ENCODE peak calls at places on chromosomes 1 and 21, in six cellular contexts. W, C, H, T, D and L are unnamed samples.

GRCh38 chr1:171877711-171878110 is 36.4 kb downstream of the DNM3 start:
- DNase-seq in W (no peak), D (no peak), T (no peak), H (no peak), C (no peak), L (no peak)

GRCh38 chr1:214019499-214019898 is 31.7 kb downstream of the PROX1 start:
- DNase-seq in C (no peak), T (no peak), H (no peak), W (no peak), D (no peak), L (no peak)

GRCh38 chr1:108615544-108615943 is 45.3 kb downstream of the HENMT1 start:
- DNase-seq in W (no peak), D (no peak), H (no peak), C (no peak), T (no peak), L (no peak)

GRCh38 chr1:205972491-205973168 is 29.4 kb upstream of the SLC26A9 start:
- DNase-seq in H (no peak), W (no peak), T (no peak), C (no peak), D (no peak), L (no peak)

GRCh38 chr1:205714190-205714905 is 34.0 kb upstream of the SLC45A3 start:
- DNase-seq in H (no peak), C (no peak), W (no peak), T (no peak), D (peak; percentile 38), L (no peak)

GRCh38 chr1:235090406-235091069 is 38.1 kb downstream of the TOMM20 start:
- DNase-seq in T (no peak), H (no peak), C (no peak), D (peak; percentile 54), W (no peak), L (peak; percentile 19)

GRCh38 chr1:118214866-118215265 is 29.8 kb upstream of the SPAG17 start:
- DNase-seq in T (no peak), C (no peak), D (no peak), W (no peak), H (no peak), L (no peak)

GRCh38 chr1:59323879-59324278 is 27.0 kb downstream of the FGGY start:
- DNase-seq in W (no peak), C (no peak), T (no peak), D (no peak), H (no peak), L (no peak)

GRCh38 chr1:100950776-100951175 is 54.9 kb downstream of the SLC30A7 start:
- DNase-seq in D (no peak), C (no peak), T (no peak), W (no peak), H (no peak), L (no peak)

GRCh38 chr1:90835172-90835660 is 118.1 kb upstream of the BARHL2 start:
- DNase-seq in H (no peak), T (no peak), C (no peak), D (no peak), W (no peak), L (no peak)

GRCh38 chr1:182680901-182681300 is 3.5 kb downstream of the RGS8 start:
- DNase-seq in W (no peak), C (no peak), D (no peak), T (no peak), H (no peak), L (no peak)

GRCh38 chr1:150799104-150799503 is 9.0 kb downstream of the CTSK start:
- DNase-seq in W (no peak), H (no peak), T (no peak), C (no peak), D (no peak), L (no peak)

GRCh38 chr21:20999567-21000169 is 1.5 kb downstream of the NCAM2 start:
- DNase-seq in C (no peak), T (peak; percentile 0), D (peak; percentile 14), W (peak; percentile 63), H (peak; percentile 47), L (peak; percentile 25)

GRCh38 chr1:158003409-158003805 is 10.0 kb downstream of the KIRREL1 start:
- DNase-seq in D (no peak), H (no peak), C (no peak), W (no peak), T (no peak), L (no peak)

GRCh38 chr1:226355679-226356583 is 47.0 kb upstream of the LIN9 start:
- DNase-seq in W (no peak), H (peak; percentile 74), C (peak; percentile 31), T (no peak), D (no peak), L (no peak)

GRCh38 chr1:154583691-154584212 is 16.2 kb downstream of the CHRNB2 start:
- DNase-seq in H (no peak), W (no peak), T (no peak), C (no peak), D (no peak), L (no peak)

GRCh38 chr1:2443285-2444137 is 31.1 kb upstream of the PEX10 start:
- DNase-seq in H (peak; percentile 40), W (no peak), T (peak; percentile 25), C (no peak), D (no peak), L (peak; percentile 55)

GRCh38 chr1:161905269-161905884 is 118.3 kb downstream of the OLFML2B start:
- DNase-seq in W (no peak), C (no peak), D (peak; percentile 43), H (peak; percentile 54), T (peak; percentile 8), L (no peak)

GRCh38 chr1:230550428-230550827 is 91.9 kb upstream of the COG2 start:
- DNase-seq in C (no peak), H (no peak), T (no peak), D (no peak), W (no peak), L (no peak)

GRCh38 chr1:109950509-109950908 is 34.1 kb upstream of the AHCYL1 start:
- DNase-seq in T (no peak), D (no peak), W (no peak), H (no peak), C (no peak), L (no peak)

GRCh38 chr1:196115641-196116040 is 492.6 kb downstream of the KCNT2 start:
- DNase-seq in C (peak; percentile 29), H (no peak), T (no peak), W (no peak), D (peak; percentile 40), L (no peak)

GRCh38 chr1:151610142-151610541 is 1.7 kb upstream of the SNX27 start:
- DNase-seq in W (no peak), T (no peak), H (no peak), D (no peak), C (no peak), L (no peak)

GRCh38 chr1:12142891-12143630 is 23.7 kb upstream of the TNFRSF1B start:
- DNase-seq in D (peak; percentile 66), T (no peak), H (no peak), C (peak; percentile 53), W (peak; percentile 78), L (no peak)

GRCh38 chr1:55071477-55071876 is 32.1 kb downstream of the PCSK9 start:
- DNase-seq in W (no peak), C (no peak), H (peak; percentile 25), T (no peak), D (no peak), L (no peak)

GRCh38 chr1:199403421-199404116 is 623.9 kb upstream of the NR5A2 start:
- DNase-seq in H (no peak), D (no peak), W (no peak), C (no peak), T (no peak), L (no peak)

GRCh38 chr1:2457444-2457843 is 18.6 kb upstream of the PLCH2 start:
- DNase-seq in D (no peak), T (no peak), W (no peak), H (no peak), C (no peak), L (no peak)

GRCh38 chr21:29378814-29379213 is 80.1 kb downstream of the BACH1 start:
- DNase-seq in W (no peak), H (no peak), T (no peak), C (no peak), D (no peak), L (no peak)

GRCh38 chr1:243500506-243500905 is 244.7 kb downstream of the SDCCAG8 start:
- DNase-seq in D (no peak), H (no peak), W (no peak), C (no peak), T (no peak), L (no peak)